ENCODE peak calls at places on chromosomes 12 and 14, in seven cellular contexts. K is esophagus squamous epithelium; B is neural progenitor cell; Q is right lobe of liver; C is CD8-positive, alpha-beta T cell; E is A673; N is BE2C. M is an unnamed sample. For H3K36me3, the result is how much of the 10 kb centered on the place peaks cover.

GRCh38 chr14:22276913-22277816 is 311.9 kb downstream of the DAD1 start:
- DNase-seq in K (no peak), B (peak), Q (no peak), C (no peak), E (peak), N (no peak), M (no peak)

GRCh38 chr12:85872497-85873091 is 1.5 kb upstream of the NTS start:
- DNase-seq in K (no peak), B (peak), Q (no peak), C (no peak), E (peak), N (no peak), M (no peak)

GRCh38 chr12:94930772-94931171 is 72.7 kb downstream of the NDUFA12 start:
- DNase-seq in K (no peak), B (no peak), Q (no peak), C (no peak), E (no peak), N (no peak), M (no peak)

GRCh38 chr12:82730832-82731497 is 44.3 kb downstream of the TMTC2 start:
- DNase-seq in K (no peak), B (no peak), Q (no peak), C (no peak), E (peak), N (no peak), M (no peak)

GRCh38 chr14:73741386-73741875 is 27.2 kb upstream of the PNMA1 start:
- DNase-seq in K (no peak), B (peak), Q (peak), C (peak), E (peak), N (peak), M (peak)

GRCh38 chr14:86654558-86655184 is 1124.7 kb downstream of the FLRT2 start:
- DNase-seq in K (no peak), B (peak), Q (no peak), C (peak), E (peak), N (peak), M (no peak)

GRCh38 chr12:129080413-129080812 is 227.1 kb downstream of the GLT1D1 start:
- DNase-seq in K (no peak), B (no peak), Q (no peak), C (no peak), E (no peak), N (no peak), M (no peak)

GRCh38 chr12:55703288-55703687 is 4.4 kb downstream of the ITGA7 start:
- DNase-seq in K (no peak), B (no peak), Q (no peak), C (no peak), E (no peak), N (no peak), M (no peak)

GRCh38 chr14:72573725-72574426 is 320.0 kb downstream of the DPF3 start:
- DNase-seq in K (no peak), B (no peak), Q (peak), C (no peak), E (peak), N (peak), M (no peak)

GRCh38 chr14:24238527-24239037 is 3.8 kb downstream of the TINF2 start:
- DNase-seq in K (no peak), B (no peak), Q (peak), C (no peak), E (no peak), N (no peak), M (no peak)

GRCh38 chr14:76755610-76756390 is 5.5 kb upstream of the VASH1 start:
- DNase-seq in K (no peak), B (peak), Q (no peak), C (no peak), E (no peak), N (no peak), M (no peak)

GRCh38 chr14:99566390-99567354 is 37.3 kb downstream of the CCDC85C start:
- DNase-seq in K (no peak), B (no peak), Q (no peak), C (no peak), E (no peak), N (no peak), M (no peak)

GRCh38 chr12:386651-387050 is 2.5 kb downstream of the KDM5A start:
- DNase-seq in K (no peak), B (no peak), Q (no peak), C (no peak), E (no peak), N (no peak), M (no peak)

GRCh38 chr12:132429932-132430643 is 59.9 kb upstream of the FBRSL1 start:
- DNase-seq in K (no peak), B (peak), Q (no peak), C (peak), E (peak), N (peak), M (peak)

GRCh38 chr12:132413931-132414588 is 75.9 kb upstream of the FBRSL1 start:
- DNase-seq in K (no peak), B (peak), Q (no peak), C (no peak), E (peak), N (peak), M (no peak)

GRCh38 chr14:81366259-81366658 is 33.9 kb downstream of the STON2 start:
- DNase-seq in K (no peak), B (peak), Q (no peak), C (no peak), E (no peak), N (no peak), M (no peak)

GRCh38 chr12:43744826-43745225 is 13.8 kb downstream of the PUS7L start:
- DNase-seq in K (no peak), B (no peak), Q (no peak), C (no peak), E (no peak), N (no peak), M (no peak)

GRCh38 chr12:110923692-110924334 is 3.4 kb upstream of the MYL2 start:
- DNase-seq in K (no peak), B (no peak), Q (no peak), C (no peak), E (no peak), N (no peak), M (no peak)

GRCh38 chr14:89012272-89013097 is 188.0 kb downstream of the TTC8 start:
- DNase-seq in K (no peak), B (no peak), Q (no peak), C (no peak), E (no peak), N (no peak), M (no peak)

GRCh38 chr12:114316076-114316475 is 89.9 kb downstream of the TBX5 start:
- DNase-seq in K (no peak), B (no peak), Q (no peak), C (no peak), E (no peak), N (no peak), M (no peak)

GRCh38 chr12:53660064-53660463 is 15.8 kb downstream of the ATP5MC2 start:
- DNase-seq in K (no peak), B (no peak), Q (no peak), C (no peak), E (no peak), N (no peak), M (no peak)

GRCh38 chr14:92860097-92860496 is 62.9 kb upstream of the CHGA start:
- DNase-seq in K (no peak), B (no peak), Q (no peak), C (no peak), E (no peak), N (no peak), M (no peak)

GRCh38 chr12:42631507-42631906 is 42.0 kb upstream of the PRICKLE1 start:
- DNase-seq in K (no peak), B (no peak), Q (no peak), C (no peak), E (no peak), N (no peak), M (no peak)

GRCh38 chr12:89160716-89161123 is 191.6 kb downstream of the DUSP6 start:
- DNase-seq in K (no peak), B (no peak), Q (no peak), C (no peak), E (peak), N (peak), M (no peak)

GRCh38 chr12:28568083-28568482 is 377.8 kb downstream of the CCDC91 start:
- DNase-seq in K (no peak), B (no peak), Q (no peak), C (no peak), E (no peak), N (peak), M (no peak)

GRCh38 chr14:35416108-35416750 is 11.7 kb upstream of the NFKBIA start:
- DNase-seq in K (no peak), B (no peak), Q (no peak), C (peak), E (no peak), N (no peak), M (peak)

GRCh38 chr12:94280063-94280462 is 131.7 kb downstream of the PLXNC1 start:
- DNase-seq in K (no peak), B (no peak), Q (no peak), C (no peak), E (no peak), N (no peak), M (no peak)

DNA sequence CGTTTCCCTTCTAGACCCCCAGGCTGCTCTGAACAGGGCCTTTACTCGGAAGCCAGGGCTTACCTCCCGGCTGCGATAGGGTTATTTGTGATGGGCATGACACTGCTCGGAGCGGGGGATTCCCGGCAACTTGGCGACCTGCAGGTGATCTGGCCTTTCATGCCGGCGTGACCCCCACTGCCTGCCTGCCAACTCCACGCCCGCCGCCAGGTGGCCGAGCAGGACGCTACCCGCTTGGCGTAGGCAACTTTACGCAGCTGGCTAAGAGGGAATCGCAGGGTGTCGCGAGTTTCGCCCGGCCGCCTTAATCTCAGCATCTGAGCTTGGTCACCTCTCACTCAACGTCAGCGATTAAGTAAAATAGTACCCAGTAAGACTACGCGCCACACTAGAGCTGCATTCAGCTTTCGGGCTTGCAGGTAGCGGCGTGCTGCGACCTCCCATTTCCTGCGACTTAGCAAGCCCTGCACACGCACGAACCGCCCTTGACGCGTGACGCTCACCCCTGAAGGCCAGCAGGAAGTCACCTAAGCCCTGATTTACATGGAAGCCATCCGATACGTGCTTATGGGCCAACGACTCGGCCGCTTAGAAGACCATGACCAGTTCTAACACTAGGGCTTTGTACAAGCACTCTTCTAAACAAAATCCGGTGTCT is 33.3 kb downstream of the WBP11 start:
- DNase-seq in K (peak), B (peak), Q (peak), C (peak), E (peak), N (peak), M (peak)
- H3K36me3 ChIP-seq in K (under half), B (under half), Q (under half), C (under half), E (under half), N (under half), M (under half)

GRCh38 chr12:109258201-109258600 is 50.9 kb downstream of the FOXN4 start:
- DNase-seq in K (no peak), B (no peak), Q (no peak), C (no peak), E (no peak), N (no peak), M (no peak)

GRCh38 chr12:109256011-109256410 is 53.1 kb downstream of the FOXN4 start:
- DNase-seq in K (no peak), B (no peak), Q (no peak), C (no peak), E (no peak), N (no peak), M (no peak)

GRCh38 chr12:109252799-109253198 is 56.3 kb downstream of the FOXN4 start:
- DNase-seq in K (no peak), B (no peak), Q (no peak), C (no peak), E (no peak), N (no peak), M (no peak)

GRCh38 chr12:109253913-109254544 is 55.1 kb downstream of the FOXN4 start:
- DNase-seq in K (no peak), B (no peak), Q (no peak), C (no peak), E (no peak), N (no peak), M (no peak)

DNA sequence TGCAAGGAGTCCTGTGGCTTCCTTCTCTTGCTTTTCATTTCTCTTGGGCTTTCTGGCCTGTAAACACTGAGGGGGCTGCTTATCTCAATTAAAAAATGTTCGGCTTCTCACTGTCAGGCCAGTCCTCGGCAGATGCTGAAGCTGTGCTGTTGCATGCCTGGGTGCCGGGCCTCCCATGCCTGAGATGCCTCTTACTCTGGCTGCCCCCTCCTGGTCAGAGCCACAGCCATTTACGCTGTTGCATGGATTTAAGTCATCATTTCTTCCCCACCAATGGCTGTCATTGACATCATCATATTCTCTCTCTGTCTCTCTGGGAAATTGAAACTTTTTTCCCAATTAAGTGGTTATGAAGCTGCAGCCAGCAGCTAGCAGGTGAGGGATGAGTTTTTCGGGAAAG is 53.7 kb downstream of the FOXN4 start:
- DNase-seq in K (no peak), B (peak), Q (no peak), C (no peak), E (peak), N (peak), M (no peak)
- H3K36me3 ChIP-seq in K (under half), B (under half), Q (half or more), C (under half), E (under half), N (under half), M (under half)

GRCh38 chr12:130875193-130875592 is 3.3 kb downstream of the RAN start:
- DNase-seq in K (no peak), B (no peak), Q (no peak), C (no peak), E (no peak), N (no peak), M (no peak)
- H3K36me3 ChIP-seq in K (under half), B (under half), Q (under half), C (under half), E (half or more), N (half or more), M (under half)

DNA sequence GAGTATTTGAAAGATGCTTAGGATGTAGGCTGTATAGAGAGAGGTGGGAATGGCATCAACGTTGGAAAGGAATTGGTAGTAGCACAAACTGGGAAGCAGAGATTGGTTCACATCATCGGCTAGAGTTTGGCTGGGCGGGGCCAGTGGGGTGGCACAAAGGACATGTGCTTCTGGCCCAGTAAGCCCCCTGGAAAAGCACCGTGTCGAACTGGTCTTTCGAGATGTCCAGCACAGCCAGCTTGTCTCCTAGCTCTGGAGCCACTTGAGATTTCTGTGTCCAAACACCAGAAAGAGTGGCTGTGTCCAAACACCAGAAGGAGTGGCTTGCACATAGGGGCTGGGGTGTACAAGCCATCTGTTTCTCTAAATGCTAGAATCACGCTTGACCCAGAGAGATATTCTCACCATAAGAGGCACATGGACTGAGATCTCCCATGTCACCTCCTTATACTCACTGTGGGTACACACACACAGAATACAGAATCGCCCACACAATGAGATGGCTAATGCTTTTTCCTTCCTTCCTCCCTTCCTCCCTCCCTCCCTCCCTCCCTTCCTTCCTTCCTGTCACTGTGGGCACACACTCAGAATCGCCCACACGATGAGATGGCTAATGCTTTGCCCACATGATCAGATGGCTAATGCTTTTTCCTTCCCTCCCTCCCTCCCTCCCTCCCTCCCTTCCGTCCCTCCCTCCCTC is 41.8 kb upstream of the KCNK13 start:
- DNase-seq in K (no peak), B (no peak), Q (no peak), C (no peak), E (peak), N (no peak), M (no peak)
- H3K36me3 ChIP-seq in K (under half), B (under half), Q (under half), C (under half), E (under half), N (under half), M (under half)

GRCh38 chr14:60980811-60981625 is at the start of the genes SLC38A6 and TRMT5:
- DNase-seq in K (peak), B (peak), Q (peak), C (peak), E (peak), N (peak), M (peak)
- H3K36me3 ChIP-seq in K (under half), B (under half), Q (under half), C (under half), E (under half), N (under half), M (under half)

GRCh38 chr14:101184104-101184455 is 280.6 kb upstream of the RTL1 start:
- DNase-seq in K (no peak), B (no peak), Q (no peak), C (no peak), E (no peak), N (no peak), M (no peak)
- H3K36me3 ChIP-seq in K (under half), B (under half), Q (under half), C (under half), E (under half), N (under half), M (under half)

DNA sequence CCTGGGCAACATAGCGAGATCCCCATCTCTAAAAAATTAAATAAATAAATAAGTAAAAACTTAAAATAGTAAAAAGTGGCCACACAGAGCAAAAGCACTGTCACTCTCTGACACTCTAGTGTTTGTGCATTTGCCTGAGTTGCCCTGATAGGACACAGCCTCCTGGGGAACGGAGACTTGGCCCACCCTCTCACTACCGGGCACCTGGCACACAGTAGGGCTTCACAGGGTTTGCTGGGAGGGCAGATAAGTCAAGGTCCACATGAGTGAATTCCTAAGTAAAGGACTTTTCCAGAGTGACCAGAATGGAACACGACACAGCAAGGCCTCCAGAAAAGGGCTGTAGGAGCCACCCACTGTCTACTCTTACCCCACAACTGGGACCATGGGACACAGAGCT is 54.3 kb downstream of the SCARB1 start:
- DNase-seq in K (no peak), B (no peak), Q (no peak), C (no peak), E (no peak), N (no peak), M (no peak)
- H3K36me3 ChIP-seq in K (under half), B (under half), Q (half or more), C (under half), E (under half), N (half or more), M (under half)

M was measured in CD8-positive, alpha-beta memory T cell.